ENCODE peak calls at places on chromosomes 2 and 18, in nine cellular contexts. One of them, this sample, is unnamed.

GRCh38 chr18:49399003-49399402 is 61.4 kb downstream of the DYM start:
- DNase-seq in EH: peak; percentile 70
- DNase-seq in central memory CD4-positive, alpha-beta T cell: no peak
- DNase-seq in cerebellum: no peak
- DNase-seq in upper lobe of right lung: no peak
- DNase-seq in GM12865: peak; percentile 62
- DNase-seq in NCI-H1417: no peak
- DNase-seq in NCI-H1105: no peak
- DNase-seq in M059J: no peak
- DNase-seq in this sample: no peak

GRCh38 chr2:207686812-207687211 is 24.6 kb upstream of the CCNYL1 start:
- DNase-seq in EH: no peak
- DNase-seq in central memory CD4-positive, alpha-beta T cell: no peak
- DNase-seq in cerebellum: no peak
- DNase-seq in upper lobe of right lung: no peak
- DNase-seq in GM12865: no peak
- DNase-seq in NCI-H1417: no peak
- DNase-seq in NCI-H1105: no peak
- DNase-seq in M059J: no peak
- DNase-seq in this sample: no peak

GRCh38 chr2:62254424-62255266 is 58.7 kb downstream of the B3GNT2 start:
- DNase-seq in EH: no peak
- DNase-seq in central memory CD4-positive, alpha-beta T cell: no peak
- DNase-seq in cerebellum: no peak
- DNase-seq in upper lobe of right lung: no peak
- DNase-seq in GM12865: no peak
- DNase-seq in NCI-H1417: peak; percentile 9
- DNase-seq in NCI-H1105: no peak
- DNase-seq in M059J: peak; percentile 13
- DNase-seq in this sample: no peak

GRCh38 chr2:75098856-75099255 is 100.5 kb downstream of the TACR1 start:
- DNase-seq in EH: peak; percentile 64
- DNase-seq in central memory CD4-positive, alpha-beta T cell: no peak
- DNase-seq in cerebellum: no peak
- DNase-seq in upper lobe of right lung: no peak
- DNase-seq in GM12865: peak; percentile 64
- DNase-seq in NCI-H1417: peak; percentile 27
- DNase-seq in NCI-H1105: no peak
- DNase-seq in M059J: peak; percentile 67
- DNase-seq in this sample: no peak

GRCh38 chr2:42205337-42205736 is 36.2 kb downstream of the EML4 start:
- DNase-seq in EH: no peak
- DNase-seq in central memory CD4-positive, alpha-beta T cell: no peak
- DNase-seq in cerebellum: no peak
- DNase-seq in upper lobe of right lung: no peak
- DNase-seq in GM12865: no peak
- DNase-seq in NCI-H1417: no peak
- DNase-seq in NCI-H1105: no peak
- DNase-seq in M059J: no peak
- DNase-seq in this sample: no peak

GRCh38 chr2:38394903-38395341 is 17.8 kb upstream of the ATL2 start:
- DNase-seq in EH: peak; percentile 95
- DNase-seq in central memory CD4-positive, alpha-beta T cell: no peak
- DNase-seq in cerebellum: no peak
- DNase-seq in upper lobe of right lung: no peak
- DNase-seq in GM12865: peak; percentile 26
- DNase-seq in NCI-H1417: no peak
- DNase-seq in NCI-H1105: no peak
- DNase-seq in M059J: peak; percentile 97
- DNase-seq in this sample: no peak

GRCh38 chr2:152415231-152415642 is 80.3 kb downstream of the FMNL2 start:
- DNase-seq in EH: no peak
- DNase-seq in central memory CD4-positive, alpha-beta T cell: no peak
- DNase-seq in cerebellum: no peak
- DNase-seq in upper lobe of right lung: no peak
- DNase-seq in GM12865: no peak
- DNase-seq in NCI-H1417: no peak
- DNase-seq in NCI-H1105: no peak
- DNase-seq in M059J: peak; percentile 69
- DNase-seq in this sample: no peak

GRCh38 chr2:19746611-19747309 is 155.0 kb downstream of the TTC32 start:
- DNase-seq in EH: peak; percentile 40
- DNase-seq in central memory CD4-positive, alpha-beta T cell: no peak
- DNase-seq in cerebellum: no peak
- DNase-seq in upper lobe of right lung: no peak
- DNase-seq in GM12865: peak; percentile 26
- DNase-seq in NCI-H1417: peak; percentile 66
- DNase-seq in NCI-H1105: no peak
- DNase-seq in M059J: no peak
- DNase-seq in this sample: no peak

GRCh38 chr2:224930124-224930523 is 112.1 kb downstream of the DOCK10 start:
- DNase-seq in EH: peak; percentile 64
- DNase-seq in central memory CD4-positive, alpha-beta T cell: peak; percentile 75
- DNase-seq in cerebellum: no peak
- DNase-seq in upper lobe of right lung: no peak
- DNase-seq in GM12865: no peak
- DNase-seq in NCI-H1417: no peak
- DNase-seq in NCI-H1105: no peak
- DNase-seq in M059J: peak; percentile 57
- DNase-seq in this sample: no peak

GRCh38 chr2:174492963-174493431 is 6.2 kb upstream of the GPR155 start:
- DNase-seq in EH: no peak
- DNase-seq in central memory CD4-positive, alpha-beta T cell: peak; percentile 86
- DNase-seq in cerebellum: no peak
- DNase-seq in upper lobe of right lung: no peak
- DNase-seq in GM12865: peak; percentile 95
- DNase-seq in NCI-H1417: no peak
- DNase-seq in NCI-H1105: no peak
- DNase-seq in M059J: no peak
- DNase-seq in this sample: no peak

GRCh38 chr2:165877565-165878550 is 75.7 kb downstream of the TTC21B start:
- DNase-seq in EH: peak; percentile 66
- DNase-seq in central memory CD4-positive, alpha-beta T cell: no peak
- DNase-seq in cerebellum: no peak
- DNase-seq in upper lobe of right lung: no peak
- DNase-seq in GM12865: peak; percentile 66
- DNase-seq in NCI-H1417: no peak
- DNase-seq in NCI-H1105: no peak
- DNase-seq in M059J: peak; percentile 25
- DNase-seq in this sample: no peak